ENCODE peak calls at places on chromosome 5, in seven cellular contexts. One of them, this sample, is unnamed.

GRCh38 chr5:87393331-87393730 is 19.4 kb downstream of the CCNH start:
- DNase-seq in GM23338: no peak
- DNase-seq in RWPE1: peak
- DNase-seq in CD4-positive, alpha-beta memory T cell: no peak
- DNase-seq in dorsolateral prefrontal cortex: no peak
- DNase-seq in heart right ventricle: no peak
- DNase-seq in CD4-positive, CD25-positive, alpha-beta regulatory T cell: no peak
- DNase-seq in this sample: no peak

GRCh38 chr5:2257326-2258244 is 374.9 kb upstream of the IRX4 start:
- DNase-seq in GM23338: no peak
- DNase-seq in CD4-positive, CD25-positive, alpha-beta regulatory T cell: no peak
- DNase-seq in dorsolateral prefrontal cortex: no peak
- DNase-seq in RWPE1: no peak
- DNase-seq in CD4-positive, alpha-beta memory T cell: no peak
- DNase-seq in heart right ventricle: no peak
- DNase-seq in this sample: no peak

GRCh38 chr5:113047234-113047633 is 70.6 kb downstream of the DCP2 start:
- DNase-seq in dorsolateral prefrontal cortex: no peak
- DNase-seq in RWPE1: peak
- DNase-seq in heart right ventricle: no peak
- DNase-seq in CD4-positive, alpha-beta memory T cell: no peak
- DNase-seq in GM23338: no peak
- DNase-seq in CD4-positive, CD25-positive, alpha-beta regulatory T cell: no peak
- DNase-seq in this sample: no peak

GRCh38 chr5:67581203-67581602 is 384.6 kb upstream of the CD180 start:
- DNase-seq in dorsolateral prefrontal cortex: no peak
- DNase-seq in CD4-positive, alpha-beta memory T cell: no peak
- DNase-seq in CD4-positive, CD25-positive, alpha-beta regulatory T cell: no peak
- DNase-seq in GM23338: no peak
- DNase-seq in heart right ventricle: no peak
- DNase-seq in RWPE1: peak
- DNase-seq in this sample: no peak

GRCh38 chr5:179863449-179864085 is 5.0 kb upstream of the MRNIP start:
- DNase-seq in heart right ventricle: no peak
- DNase-seq in CD4-positive, CD25-positive, alpha-beta regulatory T cell: no peak
- DNase-seq in GM23338: no peak
- DNase-seq in CD4-positive, alpha-beta memory T cell: no peak
- DNase-seq in RWPE1: no peak
- DNase-seq in dorsolateral prefrontal cortex: peak
- DNase-seq in this sample: no peak

GRCh38 chr5:142186821-142187594 is 78.4 kb downstream of the NDFIP1 start:
- DNase-seq in CD4-positive, alpha-beta memory T cell: no peak
- DNase-seq in heart right ventricle: no peak
- DNase-seq in GM23338: no peak
- DNase-seq in RWPE1: no peak
- DNase-seq in dorsolateral prefrontal cortex: no peak
- DNase-seq in CD4-positive, CD25-positive, alpha-beta regulatory T cell: no peak
- DNase-seq in this sample: no peak

GRCh38 chr5:142856269-142856668 is 86.1 kb downstream of the ARHGAP26 start:
- DNase-seq in RWPE1: no peak
- DNase-seq in CD4-positive, alpha-beta memory T cell: no peak
- DNase-seq in heart right ventricle: no peak
- DNase-seq in dorsolateral prefrontal cortex: no peak
- DNase-seq in GM23338: no peak
- DNase-seq in CD4-positive, CD25-positive, alpha-beta regulatory T cell: no peak
- DNase-seq in this sample: no peak

GRCh38 chr5:179606910-179607448 is 16.5 kb downstream of the HNRNPH1 start:
- DNase-seq in CD4-positive, alpha-beta memory T cell: no peak
- DNase-seq in GM23338: no peak
- DNase-seq in CD4-positive, CD25-positive, alpha-beta regulatory T cell: no peak
- DNase-seq in dorsolateral prefrontal cortex: no peak
- DNase-seq in heart right ventricle: no peak
- DNase-seq in RWPE1: no peak
- DNase-seq in this sample: no peak

GRCh38 chr5:150901446-150901845 is 3.3 kb downstream of the ZNF300 start:
- DNase-seq in CD4-positive, alpha-beta memory T cell: no peak
- DNase-seq in dorsolateral prefrontal cortex: no peak
- DNase-seq in CD4-positive, CD25-positive, alpha-beta regulatory T cell: no peak
- DNase-seq in GM23338: no peak
- DNase-seq in RWPE1: no peak
- DNase-seq in heart right ventricle: no peak
- DNase-seq in this sample: no peak

GRCh38 chr5:150694638-150695037 is 6.2 kb downstream of the RBM22 start:
- DNase-seq in GM23338: no peak
- DNase-seq in heart right ventricle: no peak
- DNase-seq in CD4-positive, CD25-positive, alpha-beta regulatory T cell: no peak
- DNase-seq in CD4-positive, alpha-beta memory T cell: no peak
- DNase-seq in dorsolateral prefrontal cortex: no peak
- DNase-seq in RWPE1: no peak
- DNase-seq in this sample: no peak

GRCh38 chr5:134122530-134122929 is 8.0 kb downstream of the TCF7 start:
- DNase-seq in CD4-positive, alpha-beta memory T cell: peak
- DNase-seq in dorsolateral prefrontal cortex: no peak
- DNase-seq in CD4-positive, CD25-positive, alpha-beta regulatory T cell: peak
- DNase-seq in heart right ventricle: no peak
- DNase-seq in RWPE1: no peak
- DNase-seq in GM23338: no peak
- DNase-seq in this sample: no peak

GRCh38 chr5:88555658-88556057 is 287.0 kb upstream of the TMEM161B start:
- DNase-seq in dorsolateral prefrontal cortex: no peak
- DNase-seq in GM23338: peak
- DNase-seq in RWPE1: no peak
- DNase-seq in heart right ventricle: no peak
- DNase-seq in CD4-positive, CD25-positive, alpha-beta regulatory T cell: no peak
- DNase-seq in CD4-positive, alpha-beta memory T cell: no peak
- DNase-seq in this sample: no peak

GRCh38 chr5:2185646-2186471 is 303.1 kb upstream of the IRX4 start:
- DNase-seq in CD4-positive, alpha-beta memory T cell: no peak
- DNase-seq in dorsolateral prefrontal cortex: no peak
- DNase-seq in heart right ventricle: no peak
- DNase-seq in GM23338: no peak
- DNase-seq in RWPE1: no peak
- DNase-seq in CD4-positive, CD25-positive, alpha-beta regulatory T cell: no peak
- DNase-seq in this sample: no peak

GRCh38 chr5:145835839-145836222 is 689 bp upstream of the PRELID2 start:
- DNase-seq in CD4-positive, CD25-positive, alpha-beta regulatory T cell: no peak
- DNase-seq in dorsolateral prefrontal cortex: no peak
- DNase-seq in heart right ventricle: no peak
- DNase-seq in GM23338: no peak
- DNase-seq in CD4-positive, alpha-beta memory T cell: no peak
- DNase-seq in RWPE1: no peak
- DNase-seq in this sample: no peak

GRCh38 chr5:154190652-154191304 is at the start of gene GALNT10:
- DNase-seq in RWPE1: peak
- DNase-seq in CD4-positive, alpha-beta memory T cell: peak
- DNase-seq in GM23338: peak
- DNase-seq in heart right ventricle: peak
- DNase-seq in dorsolateral prefrontal cortex: peak
- DNase-seq in CD4-positive, CD25-positive, alpha-beta regulatory T cell: no peak
- DNase-seq in this sample: peak

GRCh38 chr5:95839658-95840057 is 17.1 kb upstream of the GLRX start:
- DNase-seq in CD4-positive, alpha-beta memory T cell: no peak
- DNase-seq in RWPE1: no peak
- DNase-seq in GM23338: no peak
- DNase-seq in CD4-positive, CD25-positive, alpha-beta regulatory T cell: no peak
- DNase-seq in heart right ventricle: no peak
- DNase-seq in dorsolateral prefrontal cortex: no peak
- DNase-seq in this sample: no peak

GRCh38 chr5:95838001-95838520 is 15.5 kb upstream of the GLRX start:
- DNase-seq in dorsolateral prefrontal cortex: peak
- DNase-seq in GM23338: no peak
- DNase-seq in heart right ventricle: no peak
- DNase-seq in RWPE1: no peak
- DNase-seq in CD4-positive, alpha-beta memory T cell: no peak
- DNase-seq in CD4-positive, CD25-positive, alpha-beta regulatory T cell: no peak
- DNase-seq in this sample: peak

GRCh38 chr5:95837492-95837891 is 15.0 kb upstream of the GLRX start:
- DNase-seq in CD4-positive, alpha-beta memory T cell: no peak
- DNase-seq in GM23338: no peak
- DNase-seq in heart right ventricle: no peak
- DNase-seq in CD4-positive, CD25-positive, alpha-beta regulatory T cell: no peak
- DNase-seq in dorsolateral prefrontal cortex: no peak
- DNase-seq in RWPE1: no peak
- DNase-seq in this sample: no peak

GRCh38 chr5:95836544-95836943 is 14.0 kb upstream of the GLRX start:
- DNase-seq in heart right ventricle: no peak
- DNase-seq in dorsolateral prefrontal cortex: no peak
- DNase-seq in GM23338: no peak
- DNase-seq in CD4-positive, CD25-positive, alpha-beta regulatory T cell: no peak
- DNase-seq in CD4-positive, alpha-beta memory T cell: no peak
- DNase-seq in RWPE1: no peak
- DNase-seq in this sample: no peak

DNA sequence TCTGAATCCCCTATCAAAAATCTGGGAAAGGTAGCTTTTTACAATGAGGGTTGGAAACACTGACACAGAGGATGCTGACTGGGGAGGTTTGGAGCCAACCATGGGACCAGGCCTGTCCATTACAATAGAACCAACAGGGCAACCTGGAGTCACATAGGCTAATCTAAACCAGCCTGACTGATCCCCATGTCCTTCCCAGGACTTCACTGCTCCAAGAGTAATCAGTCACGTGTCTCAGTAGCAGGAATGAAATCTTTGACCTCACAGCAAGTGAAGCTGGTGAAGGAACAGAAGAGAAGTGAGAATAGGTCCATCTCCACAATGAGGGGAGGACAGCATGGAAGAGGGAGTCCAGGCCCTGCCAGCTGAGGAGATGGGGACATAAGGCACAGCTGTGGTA is 16.0 kb upstream of the GLRX start:
- DNase-seq in RWPE1: no peak
- DNase-seq in CD4-positive, alpha-beta memory T cell: no peak
- DNase-seq in dorsolateral prefrontal cortex: no peak
- DNase-seq in heart right ventricle: no peak
- DNase-seq in GM23338: no peak
- DNase-seq in CD4-positive, CD25-positive, alpha-beta regulatory T cell: no peak
- DNase-seq in this sample: no peak
- H3K27ac ChIP-seq in RWPE1: no peak
- H3K27ac ChIP-seq in CD4-positive, alpha-beta memory T cell: no peak
- H3K27ac ChIP-seq in dorsolateral prefrontal cortex: peak
- H3K27ac ChIP-seq in heart right ventricle: no peak
- H3K27ac ChIP-seq in GM23338: no peak
- H3K27ac ChIP-seq in CD4-positive, CD25-positive, alpha-beta regulatory T cell: no peak
- H3K27ac ChIP-seq in this sample: no peak

DNA sequence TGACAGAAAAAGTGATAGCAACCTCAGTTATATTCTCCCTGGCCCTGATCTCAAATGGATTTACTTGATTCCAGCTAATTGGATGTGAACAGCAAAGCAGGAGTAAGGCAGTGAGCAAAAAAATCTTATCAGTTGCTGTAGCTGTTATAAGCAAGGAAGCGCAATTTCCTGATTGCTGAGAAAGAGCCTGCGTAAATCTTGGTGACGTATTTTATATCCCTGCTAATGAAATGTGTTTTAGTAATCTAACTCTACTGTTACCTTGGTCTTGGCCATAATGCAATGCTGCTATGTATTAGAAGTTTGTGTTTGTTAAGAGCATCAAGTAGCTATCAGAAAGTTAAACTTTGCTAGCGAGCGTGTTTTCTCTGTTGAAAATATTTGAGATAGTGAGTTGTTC is 661.2 kb upstream of the SEMA6A start:
- DNase-seq in heart right ventricle: peak
- DNase-seq in CD4-positive, CD25-positive, alpha-beta regulatory T cell: no peak
- DNase-seq in GM23338: no peak
- DNase-seq in RWPE1: no peak
- DNase-seq in CD4-positive, alpha-beta memory T cell: no peak
- DNase-seq in dorsolateral prefrontal cortex: no peak
- DNase-seq in this sample: no peak
- H3K27ac ChIP-seq in heart right ventricle: peak
- H3K27ac ChIP-seq in CD4-positive, CD25-positive, alpha-beta regulatory T cell: no peak
- H3K27ac ChIP-seq in GM23338: no peak
- H3K27ac ChIP-seq in RWPE1: no peak
- H3K27ac ChIP-seq in CD4-positive, alpha-beta memory T cell: no peak
- H3K27ac ChIP-seq in dorsolateral prefrontal cortex: no peak
- H3K27ac ChIP-seq in this sample: no peak

GRCh38 chr5:172802013-172802584 is 31.1 kb upstream of the DUSP1 start:
- DNase-seq in dorsolateral prefrontal cortex: no peak
- DNase-seq in CD4-positive, CD25-positive, alpha-beta regulatory T cell: no peak
- DNase-seq in GM23338: no peak
- DNase-seq in CD4-positive, alpha-beta memory T cell: no peak
- DNase-seq in heart right ventricle: no peak
- DNase-seq in RWPE1: no peak
- DNase-seq in this sample: no peak

GRCh38 chr5:172799416-172799815 is 28.4 kb upstream of the DUSP1 start:
- DNase-seq in CD4-positive, alpha-beta memory T cell: no peak
- DNase-seq in heart right ventricle: no peak
- DNase-seq in dorsolateral prefrontal cortex: no peak
- DNase-seq in CD4-positive, CD25-positive, alpha-beta regulatory T cell: no peak
- DNase-seq in RWPE1: no peak
- DNase-seq in GM23338: no peak
- DNase-seq in this sample: no peak

GRCh38 chr5:172802585-172803176 is 31.4 kb upstream of the ERGIC1 start:
- DNase-seq in heart right ventricle: no peak
- DNase-seq in CD4-positive, CD25-positive, alpha-beta regulatory T cell: no peak
- DNase-seq in CD4-positive, alpha-beta memory T cell: no peak
- DNase-seq in dorsolateral prefrontal cortex: no peak
- DNase-seq in RWPE1: no peak
- DNase-seq in GM23338: no peak
- DNase-seq in this sample: no peak

GRCh38 chr5:172800088-172800551 is 29.1 kb upstream of the DUSP1 start:
- DNase-seq in heart right ventricle: peak
- DNase-seq in CD4-positive, CD25-positive, alpha-beta regulatory T cell: no peak
- DNase-seq in RWPE1: peak
- DNase-seq in GM23338: no peak
- DNase-seq in dorsolateral prefrontal cortex: peak
- DNase-seq in CD4-positive, alpha-beta memory T cell: no peak
- DNase-seq in this sample: no peak

GRCh38 chr5:172801184-172801671 is 30.2 kb upstream of the DUSP1 start:
- DNase-seq in RWPE1: peak
- DNase-seq in CD4-positive, alpha-beta memory T cell: no peak
- DNase-seq in GM23338: no peak
- DNase-seq in dorsolateral prefrontal cortex: no peak
- DNase-seq in CD4-positive, CD25-positive, alpha-beta regulatory T cell: no peak
- DNase-seq in heart right ventricle: no peak
- DNase-seq in this sample: no peak
- H3K27ac ChIP-seq in RWPE1: peak
- H3K27ac ChIP-seq in CD4-positive, alpha-beta memory T cell: no peak
- H3K27ac ChIP-seq in GM23338: no peak
- H3K27ac ChIP-seq in dorsolateral prefrontal cortex: no peak
- H3K27ac ChIP-seq in CD4-positive, CD25-positive, alpha-beta regulatory T cell: no peak
- H3K27ac ChIP-seq in heart right ventricle: no peak
- H3K27ac ChIP-seq in this sample: no peak

GRCh38 chr5:93601053-93601429 is 18.0 kb downstream of the NR2F1 start:
- DNase-seq in heart right ventricle: no peak
- DNase-seq in GM23338: no peak
- DNase-seq in CD4-positive, CD25-positive, alpha-beta regulatory T cell: no peak
- DNase-seq in dorsolateral prefrontal cortex: no peak
- DNase-seq in CD4-positive, alpha-beta memory T cell: no peak
- DNase-seq in RWPE1: no peak
- DNase-seq in this sample: no peak

GRCh38 chr5:93600409-93601052 is 17.5 kb downstream of the NR2F1 start:
- DNase-seq in RWPE1: no peak
- DNase-seq in CD4-positive, alpha-beta memory T cell: no peak
- DNase-seq in heart right ventricle: no peak
- DNase-seq in dorsolateral prefrontal cortex: no peak
- DNase-seq in CD4-positive, CD25-positive, alpha-beta regulatory T cell: no peak
- DNase-seq in GM23338: no peak
- DNase-seq in this sample: no peak

GRCh38 chr5:93598141-93598996 is 15.3 kb downstream of the NR2F1 start:
- DNase-seq in heart right ventricle: no peak
- DNase-seq in CD4-positive, alpha-beta memory T cell: no peak
- DNase-seq in CD4-positive, CD25-positive, alpha-beta regulatory T cell: no peak
- DNase-seq in dorsolateral prefrontal cortex: no peak
- DNase-seq in RWPE1: no peak
- DNase-seq in GM23338: no peak
- DNase-seq in this sample: no peak

GRCh38 chr5:93599427-93600146 is 16.6 kb downstream of the NR2F1 start:
- DNase-seq in CD4-positive, CD25-positive, alpha-beta regulatory T cell: no peak
- DNase-seq in heart right ventricle: no peak
- DNase-seq in CD4-positive, alpha-beta memory T cell: no peak
- DNase-seq in GM23338: peak
- DNase-seq in RWPE1: no peak
- DNase-seq in dorsolateral prefrontal cortex: no peak
- DNase-seq in this sample: no peak

GRCh38 chr5:93598997-93599371 is 16.0 kb downstream of the NR2F1 start:
- DNase-seq in GM23338: no peak
- DNase-seq in heart right ventricle: no peak
- DNase-seq in RWPE1: no peak
- DNase-seq in CD4-positive, alpha-beta memory T cell: no peak
- DNase-seq in dorsolateral prefrontal cortex: no peak
- DNase-seq in CD4-positive, CD25-positive, alpha-beta regulatory T cell: no peak
- DNase-seq in this sample: no peak
- H3K27ac ChIP-seq in GM23338: no peak
- H3K27ac ChIP-seq in heart right ventricle: no peak
- H3K27ac ChIP-seq in RWPE1: no peak
- H3K27ac ChIP-seq in CD4-positive, alpha-beta memory T cell: no peak
- H3K27ac ChIP-seq in dorsolateral prefrontal cortex: no peak
- H3K27ac ChIP-seq in CD4-positive, CD25-positive, alpha-beta regulatory T cell: no peak
- H3K27ac ChIP-seq in this sample: no peak

This sample was measured in substantia nigra.